ENCODE peak calls at places on chromosomes 5 and 9, in ten cellular contexts. T, R, I, S, E, U, K, Z, H and X are unnamed samples.

GRCh38 chr5:4941957-4942830 is 197.9 kb upstream of the ADAMTS16 start:
- DNase-seq in T (no peak), H (no peak), Z (no peak), S (no peak), U (no peak), R (no peak), K (peak; percentile 28), E (no peak), I (no peak), X (no peak)

GRCh38 chr9:128409998-128410397 is 10.7 kb upstream of the CERCAM start:
- DNase-seq in K (no peak), R (peak; percentile 62), U (no peak), Z (no peak), H (peak; percentile 39), T (no peak), I (no peak), E (no peak), S (no peak), X (no peak)

GRCh38 chr5:95783661-95784060 is 38.9 kb downstream of the GLRX start:
- DNase-seq in T (no peak), Z (no peak), K (no peak), S (no peak), E (no peak), I (no peak), R (no peak), U (no peak), H (no peak), X (no peak)

GRCh38 chr5:657570-657969 is 35.6 kb downstream of the TPPP start:
- DNase-seq in Z (no peak), U (no peak), H (peak; percentile 85), I (no peak), R (peak; percentile 70), T (no peak), K (peak; percentile 23), E (no peak), S (peak; percentile 30), X (no peak)

GRCh38 chr5:96641368-96641767 is 20.8 kb upstream of the CAST start:
- DNase-seq in K (no peak), E (no peak), Z (no peak), R (no peak), I (no peak), H (no peak), S (no peak), T (no peak), U (no peak), X (no peak)

GRCh38 chr5:177362871-177363507 is 5.3 kb downstream of the RGS14 start:
- DNase-seq in T (peak; percentile 47), K (peak; percentile 79), H (peak; percentile 14), U (peak; percentile 60), R (peak; percentile 84), S (peak; percentile 65), E (peak; percentile 59), Z (peak; percentile 50), I (no peak), X (no peak)

GRCh38 chr5:175257128-175257846 is 186.7 kb downstream of the DRD1 start:
- DNase-seq in R (no peak), S (no peak), T (no peak), H (no peak), Z (no peak), I (no peak), K (no peak), E (no peak), U (no peak), X (no peak)

GRCh38 chr9:112162644-112163413 is 12.3 kb downstream of the SUSD1 start:
- DNase-seq in S (no peak), U (no peak), Z (no peak), T (no peak), K (no peak), E (no peak), R (no peak), H (no peak), I (no peak), X (no peak)

GRCh38 chr5:6359941-6360683 is 18.2 kb downstream of the MED10 start:
- DNase-seq in Z (no peak), E (peak; percentile 20), S (no peak), K (no peak), I (no peak), R (no peak), U (no peak), H (no peak), T (peak; percentile 10), X (no peak)

GRCh38 chr5:167160388-167160787 is 1131.1 kb upstream of the WWC1 start:
- DNase-seq in R (no peak), H (no peak), I (no peak), U (no peak), E (no peak), T (no peak), Z (no peak), K (no peak), S (no peak), X (no peak)

GRCh38 chr5:175548899-175549311 is 70.5 kb downstream of the SFXN1 start:
- DNase-seq in I (no peak), H (no peak), S (no peak), Z (no peak), T (no peak), R (no peak), E (no peak), K (no peak), U (no peak), X (peak; percentile 22)

GRCh38 chr9:103471241-103471640 is 476.1 kb downstream of the CYLC2 start:
- DNase-seq in K (no peak), R (no peak), S (no peak), T (no peak), E (no peak), H (no peak), I (no peak), Z (no peak), U (no peak), X (no peak)

GRCh38 chr9:104780796-104781395 is 17.0 kb downstream of the NIPSNAP3B start:
- DNase-seq in H (peak; percentile 26), U (no peak), T (no peak), K (peak; percentile 21), R (peak; percentile 12), I (peak; percentile 23), S (no peak), E (no peak), Z (no peak), X (no peak)

GRCh38 chr9:98007251-98007928 is 24.2 kb downstream of the ANP32B start:
- DNase-seq in T (no peak), I (no peak), U (no peak), Z (no peak), R (no peak), H (no peak), E (no peak), S (no peak), K (no peak), X (no peak)

GRCh38 chr9:83962165-83962564 is 17.9 kb downstream of the HNRNPK start:
- DNase-seq in E (no peak), I (no peak), S (no peak), H (no peak), Z (no peak), R (no peak), K (no peak), U (no peak), T (no peak), X (no peak)

GRCh38 chr9:38020251-38021076 is 48.6 kb downstream of the SHB start:
- DNase-seq in Z (no peak), I (no peak), T (no peak), K (no peak), R (no peak), H (no peak), E (no peak), U (no peak), S (no peak), X (no peak)

GRCh38 chr9:2181794-2182193 is 166.6 kb downstream of the SMARCA2 start:
- DNase-seq in E (no peak), I (no peak), R (no peak), Z (no peak), H (peak; percentile 43), U (no peak), S (no peak), K (no peak), T (no peak), X (peak; percentile 37)

GRCh38 chr5:180162304-180162661 is 46.7 kb downstream of the RASGEF1C start:
- DNase-seq in H (no peak), T (no peak), K (no peak), Z (no peak), R (no peak), I (no peak), U (no peak), S (no peak), E (no peak), X (no peak)

GRCh38 chr5:135209495-135209837 is 175.4 kb upstream of the PITX1 start:
- DNase-seq in S (no peak), U (no peak), T (no peak), K (no peak), H (no peak), Z (no peak), R (no peak), E (no peak), I (no peak), X (peak; percentile 9)

GRCh38 chr5:129917224-129917623 is 13.0 kb downstream of the CHSY3 start:
- DNase-seq in K (no peak), T (no peak), H (no peak), I (no peak), S (no peak), U (no peak), Z (no peak), E (no peak), R (no peak), X (no peak)

GRCh38 chr9:82764270-82764669 is 298.7 kb downstream of the RASEF start:
- DNase-seq in Z (no peak), I (no peak), T (no peak), K (no peak), S (no peak), E (no peak), U (no peak), H (no peak), R (no peak), X (no peak)

GRCh38 chr5:36168737-36169136 is 16.8 kb downstream of the SKP2 start:
- DNase-seq in R (no peak), U (no peak), E (no peak), S (no peak), T (no peak), H (no peak), I (no peak), K (no peak), Z (no peak), X (no peak)

GRCh38 chr5:82595083-82595482 is 316.9 kb upstream of the RPS23 start:
- DNase-seq in I (no peak), S (no peak), T (no peak), H (no peak), U (no peak), R (no peak), Z (no peak), K (no peak), E (no peak), X (no peak)

GRCh38 chr9:37621299-37621934 is 29.0 kb upstream of the TOMM5 start:
- DNase-seq in T (no peak), E (no peak), U (no peak), R (no peak), K (no peak), S (no peak), H (no peak), I (no peak), Z (no peak), X (no peak)

GRCh38 chr5:92505925-92506324 is 1075.1 kb downstream of the NR2F1-AS1 start:
- DNase-seq in R (peak; percentile 3), S (no peak), Z (no peak), H (no peak), T (no peak), I (no peak), K (no peak), E (no peak), U (no peak), X (no peak)

GRCh38 chr5:27241564-27242257 is 203.3 kb upstream of the CDH9 start:
- DNase-seq in H (peak; percentile 95), S (no peak), T (no peak), I (peak; percentile 92), U (no peak), Z (no peak), R (no peak), K (no peak), E (no peak), X (no peak)

GRCh38 chr5:96431376-96432244 is 1.4 kb downstream of the PCSK1 start:
- DNase-seq in T (no peak), Z (no peak), S (no peak), I (peak; percentile 49), H (peak; percentile 15), R (no peak), K (no peak), U (no peak), E (no peak), X (peak; percentile 48)